ENCODE peak calls at places on chromosome 9, in seven cellular contexts. W, Y, R, S, J, Q and F are unnamed samples.

GRCh38 chr9:94922098-94922607 is 195.7 kb downstream of the AOPEP start:
- DNase-seq in W (peak; percentile 95), Y (peak; percentile 69), R (peak; percentile 97), S (no peak), J (no peak), Q (no peak), F (peak; percentile 88)

GRCh38 chr9:32431940-32432555 is 47.6 kb downstream of the ACO1 start:
- DNase-seq in W (no peak), Y (peak; percentile 4), R (peak; percentile 39), S (peak; percentile 40), J (no peak), Q (no peak), F (peak; percentile 72)

GRCh38 chr9:14314424-14314928 is 535 bp upstream of the NFIB start:
- DNase-seq in W (no peak), Y (peak; percentile 94), R (peak; percentile 90), S (peak; percentile 86), J (peak; percentile 18), Q (no peak), F (peak; percentile 86)

GRCh38 chr9:122055668-122056067 is 37.4 kb downstream of the TTLL11 start:
- DNase-seq in W (no peak), Y (no peak), R (no peak), S (no peak), J (no peak), Q (no peak), F (no peak)

GRCh38 chr9:131709741-131710499 is 30.0 kb downstream of the RAPGEF1 start:
- DNase-seq in W (no peak), Y (peak; percentile 34), R (peak; percentile 18), S (no peak), J (no peak), Q (peak; percentile 33), F (no peak)

GRCh38 chr9:132078369-132079356 is 1.0 kb downstream of the MED27 start:
- DNase-seq in W (no peak), Y (peak; percentile 68), R (no peak), S (peak; percentile 24), J (no peak), Q (peak; percentile 12), F (peak; percentile 19)

GRCh38 chr9:89923961-89924504 is 319.2 kb downstream of the GADD45G start:
- DNase-seq in W (no peak), Y (no peak), R (no peak), S (no peak), J (no peak), Q (no peak), F (no peak)

GRCh38 chr9:14203366-14204056 is 110.4 kb downstream of the NFIB start:
- DNase-seq in W (no peak), Y (no peak), R (peak; percentile 45), S (peak; percentile 81), J (no peak), Q (no peak), F (peak; percentile 82)

GRCh38 chr9:125515281-125515680 is 191.7 kb downstream of the MAPKAP1 start:
- DNase-seq in W (no peak), Y (no peak), R (no peak), S (no peak), J (no peak), Q (no peak), F (no peak)

GRCh38 chr9:100739666-100740065 is 161.8 kb downstream of the CAVIN4 start:
- DNase-seq in W (no peak), Y (peak; percentile 52), R (no peak), S (peak; percentile 19), J (no peak), Q (no peak), F (no peak)

GRCh38 chr9:116144038-116144437 is 9.6 kb upstream of the PAPPA start:
- DNase-seq in W (no peak), Y (peak; percentile 88), R (peak; percentile 55), S (no peak), J (no peak), Q (no peak), F (no peak)

GRCh38 chr9:129803679-129804065 is 688 bp downstream of the TOR1B start:
- DNase-seq in W (no peak), Y (peak; percentile 21), R (no peak), S (peak; percentile 53), J (no peak), Q (no peak), F (no peak)

GRCh38 chr9:114745108-114745848 is 60.6 kb downstream of the TNFSF15 start:
- DNase-seq in W (no peak), Y (no peak), R (peak; percentile 7), S (no peak), J (no peak), Q (no peak), F (no peak)

GRCh38 chr9:69797680-69798079 is 22.9 kb upstream of the CFAP95 start:
- DNase-seq in W (no peak), Y (no peak), R (no peak), S (no peak), J (no peak), Q (no peak), F (no peak)

GRCh38 chr9:105405514-105406131 is 42.2 kb upstream of the FSD1L start:
- DNase-seq in W (no peak), Y (peak; percentile 22), R (peak; percentile 17), S (no peak), J (peak; percentile 45), Q (peak; percentile 29), F (no peak)

GRCh38 chr9:134411451-134412297 is 85.4 kb downstream of the RXRA start:
- DNase-seq in W (no peak), Y (no peak), R (no peak), S (no peak), J (no peak), Q (no peak), F (no peak)

GRCh38 chr9:135077497-135078200 is 9.8 kb upstream of the OLFM1 start:
- DNase-seq in W (no peak), Y (no peak), R (peak; percentile 4), S (no peak), J (no peak), Q (no peak), F (peak; percentile 31)

GRCh38 chr9:106722051-106722753 is 140.8 kb upstream of the ZNF462 start:
- DNase-seq in W (no peak), Y (no peak), R (no peak), S (no peak), J (no peak), Q (no peak), F (no peak)

GRCh38 chr9:92180669-92181181 is 65.5 kb upstream of the SPTLC1 start:
- DNase-seq in W (peak; percentile 80), Y (peak; percentile 18), R (peak; percentile 83), S (no peak), J (no peak), Q (no peak), F (no peak)

GRCh38 chr9:35906923-35907699 is 1.1 kb downstream of the HRCT1 start:
- DNase-seq in W (no peak), Y (peak; percentile 61), R (peak; percentile 57), S (no peak), J (no peak), Q (no peak), F (peak; percentile 90)

GRCh38 chr9:136975624-136976023 is 1.7 kb upstream of the PTGDS start:
- DNase-seq in W (no peak), Y (no peak), R (no peak), S (no peak), J (no peak), Q (no peak), F (no peak)

GRCh38 chr9:70418822-70419545 is 4.5 kb upstream of the KLF9 start:
- DNase-seq in W (peak; percentile 95), Y (peak; percentile 94), R (peak; percentile 93), S (peak; percentile 92), J (peak; percentile 87), Q (peak; percentile 90), F (peak; percentile 98)

GRCh38 chr9:12847591-12847990 is 72.8 kb downstream of the LURAP1L start:
- DNase-seq in W (no peak), Y (peak; percentile 20), R (no peak), S (no peak), J (no peak), Q (no peak), F (no peak)

GRCh38 chr9:38192731-38193130 is 123.7 kb upstream of the SHB start:
- DNase-seq in W (no peak), Y (no peak), R (no peak), S (no peak), J (no peak), Q (no peak), F (no peak)

GRCh38 chr9:121562261-121562780 is 62.7 kb upstream of the GGTA1 start:
- DNase-seq in W (no peak), Y (peak; percentile 69), R (no peak), S (no peak), J (no peak), Q (no peak), F (no peak)

GRCh38 chr9:35726876-35727438 is 5.0 kb downstream of the TLN1 start:
- DNase-seq in W (no peak), Y (peak; percentile 21), R (peak; percentile 40), S (no peak), J (no peak), Q (peak; percentile 56), F (peak; percentile 41)

GRCh38 chr9:136902259-136902821 is 16.0 kb downstream of the TRAF2 start:
- DNase-seq in W (peak; percentile 47), Y (peak; percentile 90), R (peak; percentile 81), S (peak; percentile 95), J (peak; percentile 97), Q (peak; percentile 80), F (peak; percentile 97)

GRCh38 chr9:135905380-135906282 is 1.7 kb downstream of the CAMSAP1 start:
- DNase-seq in W (no peak), Y (peak; percentile 86), R (no peak), S (no peak), J (no peak), Q (no peak), F (no peak)

GRCh38 chr9:84949258-84949657 is 279.7 kb downstream of the NTRK2 start:
- DNase-seq in W (no peak), Y (no peak), R (no peak), S (no peak), J (no peak), Q (no peak), F (no peak)

GRCh38 chr9:110750272-110750671 is 81.7 kb downstream of the MUSK start:
- DNase-seq in W (no peak), Y (no peak), R (no peak), S (peak; percentile 26), J (no peak), Q (no peak), F (peak; percentile 23)
- TF ChIP-seq CTCF in W (no peak), Y (no peak), R (no peak), S (no peak), J (no peak), Q (no peak), F (no peak)

GRCh38 chr9:33649463-33649862 is 125.4 kb downstream of the ANKRD18B start:
- DNase-seq in W (no peak), Y (no peak), R (no peak), S (no peak), J (peak; percentile 60), Q (no peak), F (no peak)
- H3K27me3 ChIP-seq in W (peaks cover 28% of the 10 kb centered on the region), Y (peaks cover 7% of the 10 kb centered on the region), R (peaks cover 24% of the 10 kb centered on the region), S (no peaks in the 10 kb centered on the region), J (no peaks in the 10 kb centered on the region), Q (no peaks in the 10 kb centered on the region), F (no peaks in the 10 kb centered on the region)

GRCh38 chr9:26863074-26863473 is 29.5 kb downstream of the CAAP1 start:
- DNase-seq in W (no peak), Y (no peak), R (peak; percentile 6), S (no peak), J (no peak), Q (no peak), F (no peak)
- TF ChIP-seq CTCF in W (peak; percentile 44), Y (peak; percentile 25), R (peak; percentile 34), S (no peak), J (no peak), Q (peak; percentile 25), F (no peak)

DNA sequence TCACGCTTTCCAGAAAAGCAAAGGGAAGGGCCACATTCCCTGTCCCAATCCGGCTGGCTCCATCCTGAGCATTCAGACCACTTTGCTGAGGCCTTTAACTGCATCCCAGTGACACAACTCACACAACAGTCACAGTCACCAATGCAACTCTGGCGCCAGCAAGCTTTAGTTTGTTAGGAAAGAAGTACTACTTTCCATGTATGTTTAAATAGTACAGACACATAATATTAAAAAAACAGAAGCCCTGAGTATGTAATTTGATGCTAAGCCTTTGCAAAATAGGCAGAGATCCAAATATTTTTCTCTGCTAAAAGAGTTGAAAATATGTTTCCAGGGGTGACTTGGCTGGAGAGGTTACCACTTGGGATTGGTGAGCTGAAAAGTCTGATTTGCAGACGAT is 31.7 kb upstream of the GAS1 start:
- DNase-seq in W (no peak), Y (no peak), R (peak; percentile 31), S (no peak), J (no peak), Q (no peak), F (no peak)
- H3K27me3 ChIP-seq in W (no peaks in the 10 kb centered on the region), Y (no peaks in the 10 kb centered on the region), R (no peaks in the 10 kb centered on the region), S (no peaks in the 10 kb centered on the region), J (no peaks in the 10 kb centered on the region), Q (no peaks in the 10 kb centered on the region), F (no peaks in the 10 kb centered on the region)